ENCODE peak calls at places on chromosomes 1 and 21, in six cellular contexts. Q is A172, Z is Ammon's horn, U is HTR-8/SVneo, C is SIG-M5, B is T-cell. J is an unnamed sample.

GRCh38 chr1:224357626-224358124 is 996 bp downstream of the CNIH4 start:
- DNase-seq in Z (no peak), Q (no peak), U (peak; percentile 15), B (no peak), C (peak; percentile 85), J (no peak)

GRCh38 chr1:18469514-18469913 is 11.2 kb upstream of the KLHDC7A start:
- DNase-seq in B (no peak), C (no peak), Q (no peak), Z (no peak), U (no peak), J (no peak)

GRCh38 chr1:211973541-211973940 is 61.8 kb downstream of the INTS7 start:
- DNase-seq in Q (no peak), U (no peak), C (no peak), Z (no peak), B (no peak), J (no peak)

GRCh38 chr1:233627823-233628222 is 13.9 kb downstream of the KCNK1 start:
- DNase-seq in Q (no peak), U (no peak), Z (no peak), B (no peak), C (no peak), J (no peak)

GRCh38 chr21:44697811-44698734 is 1.1 kb downstream of the KRTAP10-12 start:
- DNase-seq in Q (no peak), U (no peak), B (no peak), Z (no peak), C (no peak), J (no peak)

GRCh38 chr1:41727749-41728115 is 191.0 kb downstream of the HIVEP3 start:
- DNase-seq in B (no peak), U (no peak), C (no peak), Q (no peak), Z (no peak), J (no peak)

GRCh38 chr21:46081862-46082637 is 15.9 kb upstream of the COL6A2 start:
- DNase-seq in B (no peak), Q (no peak), U (no peak), Z (no peak), C (no peak), J (no peak)

GRCh38 chr1:162055062-162055461 is 14.4 kb upstream of the NOS1AP start:
- DNase-seq in Z (no peak), Q (peak; percentile 89), B (no peak), U (peak; percentile 28), C (no peak), J (peak; percentile 81)

GRCh38 chr1:84889437-84889836 is 3.6 kb downstream of the LPAR3 start:
- DNase-seq in Q (no peak), Z (no peak), U (no peak), C (no peak), B (no peak), J (no peak)

GRCh38 chr1:26289158-26290059 is 9.5 kb downstream of the SH3BGRL3 start:
- DNase-seq in Z (peak; percentile 63), C (peak; percentile 78), Q (no peak), B (no peak), U (no peak), J (no peak)

GRCh38 chr1:236394905-236395779 is 1.1 kb downstream of the EDARADD start:
- DNase-seq in C (peak; percentile 44), B (peak; percentile 26), Q (no peak), U (peak; percentile 67), Z (no peak), J (no peak)

GRCh38 chr1:174991473-174991872 is 8.3 kb upstream of the CACYBP start:
- DNase-seq in Q (no peak), B (no peak), U (no peak), Z (no peak), C (no peak), J (no peak)

GRCh38 chr1:45016767-45017166 is 4.7 kb downstream of the UROD start:
- DNase-seq in U (no peak), Q (no peak), B (no peak), C (no peak), Z (no peak), J (no peak)

GRCh38 chr1:92619466-92620189 is 132.9 kb upstream of the GFI1 start:
- DNase-seq in B (no peak), C (no peak), Z (no peak), Q (no peak), U (no peak), J (no peak)

J was measured in glomerular endothelial cell.